ENCODE peak calls at places on chromosome 6, in eight cellular contexts. G is gastrocnemius medialis, D is tibial nerve, J is testis, W is transverse colon, O is ovary, X is A549, T is H54. E is an unnamed sample.

GRCh38 chr6:56760842-56761241 is 118.2 kb upstream of the DST start:
- DNase-seq in G (no peak), D (no peak), J (no peak), W (no peak), O (no peak), X (no peak), T (no peak), E (no peak)

GRCh38 chr6:159463440-159463839 is 229.6 kb downstream of the SOD2 start:
- DNase-seq in G (no peak), D (no peak), J (no peak), W (no peak), O (no peak), X (peak), T (no peak), E (no peak)

GRCh38 chr6:142561511-142562265 is 259.9 kb downstream of the ADGRG6 start:
- DNase-seq in G (no peak), D (no peak), J (no peak), W (no peak), O (no peak), X (no peak), T (no peak), E (no peak)

GRCh38 chr6:35931120-35931561 is 10.2 kb upstream of the SRPK1 start:
- DNase-seq in G (no peak), D (no peak), J (no peak), W (no peak), O (no peak), X (no peak), T (no peak), E (no peak)

GRCh38 chr6:136609878-136610706 is 59.9 kb upstream of the MAP7 start:
- DNase-seq in G (peak), D (no peak), J (no peak), W (peak), O (peak), X (peak), T (peak), E (no peak)

GRCh38 chr6:106973841-106974336 is 640 bp downstream of the CD24 start:
- DNase-seq in G (no peak), D (no peak), J (no peak), W (no peak), O (no peak), X (no peak), T (no peak), E (peak)

GRCh38 chr6:94144807-94145206 is 725.4 kb upstream of the EPHA7 start:
- DNase-seq in G (no peak), D (no peak), J (no peak), W (no peak), O (no peak), X (no peak), T (no peak), E (no peak)

GRCh38 chr6:157096522-157096921 is 226.8 kb downstream of the TMEM242 start:
- DNase-seq in G (no peak), D (no peak), J (no peak), W (no peak), O (no peak), X (no peak), T (no peak), E (no peak)

GRCh38 chr6:170454512-170455285 is 98.4 kb downstream of the PSMB1 start:
- DNase-seq in G (no peak), D (no peak), J (peak), W (no peak), O (no peak), X (no peak), T (no peak), E (no peak)

GRCh38 chr6:86832686-86833085 is 104.6 kb upstream of the HTR1E start:
- DNase-seq in G (no peak), D (no peak), J (no peak), W (no peak), O (no peak), X (no peak), T (no peak), E (no peak)

GRCh38 chr6:122399348-122400120 is at the start of gene HSF2:
- DNase-seq in G (peak), D (peak), J (peak), W (peak), O (peak), X (peak), T (peak), E (peak)
- TF ChIP-seq POLR2A in G (peak), D (peak), J (no peak), W (peak), O (peak), X (peak), T (peak), E (no peak)

GRCh38 chr6:166523782-166524569 is 62.5 kb downstream of the RAMACL start:
- DNase-seq in G (no peak), D (no peak), J (no peak), W (no peak), O (no peak), X (no peak), T (no peak), E (no peak)

GRCh38 chr6:166529571-166529970 is 56.9 kb downstream of the RAMACL start:
- DNase-seq in G (no peak), D (no peak), J (no peak), W (no peak), O (no peak), X (no peak), T (no peak), E (no peak)

GRCh38 chr6:166527849-166528248 is 58.6 kb downstream of the RAMACL start:
- DNase-seq in G (no peak), D (no peak), J (no peak), W (no peak), O (no peak), X (no peak), T (no peak), E (no peak)

GRCh38 chr6:166525567-166525966 is 60.9 kb downstream of the RAMACL start:
- DNase-seq in G (no peak), D (no peak), J (no peak), W (no peak), O (no peak), X (no peak), T (no peak), E (no peak)

DNA sequence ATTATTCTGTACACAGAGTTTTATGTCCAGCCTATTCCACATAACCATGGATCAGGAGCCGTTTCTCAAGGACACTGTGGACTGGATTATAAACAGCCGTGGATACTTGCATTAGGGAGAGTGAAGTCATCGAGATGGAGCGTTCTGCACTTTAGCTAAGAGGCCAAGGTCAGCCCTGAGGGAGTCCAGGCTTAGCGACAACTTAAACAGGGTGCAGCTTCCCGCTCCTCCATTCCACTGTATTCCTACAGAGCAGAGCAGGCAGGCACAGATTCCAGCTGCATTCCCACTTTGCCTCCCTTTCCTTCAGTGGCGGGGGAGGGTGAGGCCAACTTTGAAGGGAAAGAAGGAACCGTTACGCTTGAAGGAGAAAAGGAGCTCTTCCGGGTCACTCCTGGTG is 59.5 kb downstream of the RAMACL start:
- DNase-seq in G (no peak), D (no peak), J (peak), W (no peak), O (peak), X (no peak), T (no peak), E (no peak)
- TF ChIP-seq POLR2A in G (no peak), D (no peak), J (no peak), W (no peak), O (no peak), X (no peak), T (no peak), E (no peak)

GRCh38 chr6:42010185-42010872 is 40.0 kb upstream of the TAF8 start:
- DNase-seq in G (no peak), D (no peak), J (no peak), W (no peak), O (no peak), X (no peak), T (no peak), E (no peak)
- TF ChIP-seq POLR2A in G (no peak), D (no peak), J (no peak), W (no peak), O (no peak), X (no peak), T (no peak), E (no peak)

GRCh38 chr6:31575335-31575901 is at the start of gene TNF:
- DNase-seq in G (no peak), D (peak), J (peak), W (peak), O (no peak), X (no peak), T (no peak), E (peak)

GRCh38 chr6:31573239-31574105 is 1.4 kb downstream of the LTA start:
- DNase-seq in G (no peak), D (no peak), J (no peak), W (no peak), O (no peak), X (no peak), T (no peak), E (no peak)

GRCh38 chr6:31574106-31575061 is 981 bp upstream of the TNF start:
- DNase-seq in G (no peak), D (no peak), J (no peak), W (no peak), O (no peak), X (no peak), T (no peak), E (no peak)

GRCh38 chr6:31569861-31570536 is 2.1 kb upstream of the LTA start:
- DNase-seq in G (no peak), D (no peak), J (no peak), W (no peak), O (no peak), X (no peak), T (no peak), E (no peak)

GRCh38 chr6:31572041-31572911 is at the start of gene LTA:
- DNase-seq in G (no peak), D (no peak), J (no peak), W (peak), O (no peak), X (no peak), T (no peak), E (no peak)
- TF ChIP-seq POLR2A in G (no peak), D (no peak), J (no peak), W (peak), O (no peak), X (no peak), T (no peak), E (no peak)

GRCh38 chr6:7312616-7313504 is at the start of gene SSR1:
- DNase-seq in G (peak), D (peak), J (peak), W (peak), O (peak), X (peak), T (peak), E (peak)
- TF ChIP-seq POLR2A in G (peak), D (peak), J (peak), W (peak), O (peak), X (peak), T (peak), E (peak)

DNA sequence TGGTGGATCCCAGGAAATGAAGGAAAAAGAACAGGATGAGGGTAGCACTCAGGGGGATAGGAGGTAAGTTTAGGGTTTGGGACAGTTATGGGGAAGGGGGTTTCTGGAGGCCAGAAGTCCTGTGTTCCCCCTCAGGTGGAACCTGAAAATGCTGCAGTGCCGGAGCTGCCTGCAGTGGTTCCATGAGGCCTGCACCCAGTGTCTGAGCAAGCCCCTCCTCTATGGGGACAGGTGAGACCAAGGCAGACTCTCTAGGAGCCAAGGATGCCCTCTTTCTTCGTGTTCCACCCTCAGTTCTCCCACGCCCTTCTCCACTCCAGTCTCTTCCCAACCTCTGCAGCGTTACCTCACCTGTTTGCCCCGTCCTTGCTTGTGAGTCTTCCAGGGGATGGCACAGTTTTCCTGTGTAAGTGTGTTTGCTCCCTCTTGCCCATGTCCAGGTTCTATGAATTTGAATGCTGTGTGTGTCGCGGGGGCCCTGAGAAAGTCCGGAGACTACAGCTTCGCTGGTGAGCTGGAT is 2.8 kb downstream of the PHF1 start:
- DNase-seq in G (no peak), D (no peak), J (no peak), W (no peak), O (peak), X (no peak), T (no peak), E (no peak)
- TF ChIP-seq POLR2A in G (no peak), D (no peak), J (no peak), W (no peak), O (no peak), X (no peak), T (no peak), E (no peak)